ENCODE peak calls at places on chromosomes 2 and 18, in ten cellular contexts. One of them, this sample, is unnamed.
A peak's percentile ranks its signal among the peaks of the same experiment; 100 is the strongest.

GRCh38 chr2:3041246-3041645 is 336.4 kb downstream of the EIPR1 start:
- DNase-seq in CD8-positive, alpha-beta memory T cell: no peak
- DNase-seq in stimulated activated CD8-positive, alpha-beta memory T cell treated with anti-CD3 and anti-CD28 coated beads, Interleukin-7, amount 100 ng/mL, for 4 hours: no peak
- DNase-seq in D341Med: no peak
- DNase-seq in AG09309: no peak
- DNase-seq in NCI-H2029: no peak
- DNase-seq in ovary: no peak
- DNase-seq in sigmoid colon: no peak
- DNase-seq in IMR-90: no peak
- DNase-seq in progenitor cell of endocrine pancreas: no peak
- DNase-seq in this sample: no peak

GRCh38 chr2:99819766-99820165 is 322.6 kb downstream of the AFF3 start:
- DNase-seq in CD8-positive, alpha-beta memory T cell: no peak
- DNase-seq in stimulated activated CD8-positive, alpha-beta memory T cell treated with anti-CD3 and anti-CD28 coated beads, Interleukin-7, amount 100 ng/mL, for 4 hours: no peak
- DNase-seq in D341Med: no peak
- DNase-seq in AG09309: no peak
- DNase-seq in NCI-H2029: no peak
- DNase-seq in ovary: no peak
- DNase-seq in sigmoid colon: no peak
- DNase-seq in IMR-90: no peak
- DNase-seq in progenitor cell of endocrine pancreas: no peak
- DNase-seq in this sample: no peak

GRCh38 chr18:21904856-21905255 is 164.3 kb downstream of the MIB1 start:
- DNase-seq in CD8-positive, alpha-beta memory T cell: no peak
- DNase-seq in stimulated activated CD8-positive, alpha-beta memory T cell treated with anti-CD3 and anti-CD28 coated beads, Interleukin-7, amount 100 ng/mL, for 4 hours: no peak
- DNase-seq in D341Med: no peak
- DNase-seq in AG09309: no peak
- DNase-seq in NCI-H2029: no peak
- DNase-seq in ovary: peak; percentile 70
- DNase-seq in sigmoid colon: no peak
- DNase-seq in IMR-90: no peak
- DNase-seq in progenitor cell of endocrine pancreas: no peak
- DNase-seq in this sample: no peak

GRCh38 chr2:1975060-1975459 is 230.7 kb upstream of the PXDN start:
- DNase-seq in CD8-positive, alpha-beta memory T cell: no peak
- DNase-seq in stimulated activated CD8-positive, alpha-beta memory T cell treated with anti-CD3 and anti-CD28 coated beads, Interleukin-7, amount 100 ng/mL, for 4 hours: no peak
- DNase-seq in D341Med: no peak
- DNase-seq in AG09309: no peak
- DNase-seq in NCI-H2029: no peak
- DNase-seq in ovary: no peak
- DNase-seq in sigmoid colon: peak; percentile 46
- DNase-seq in IMR-90: no peak
- DNase-seq in progenitor cell of endocrine pancreas: no peak
- DNase-seq in this sample: no peak

GRCh38 chr2:107801498-107801897 is 25.2 kb upstream of the RGPD4 start:
- DNase-seq in CD8-positive, alpha-beta memory T cell: no peak
- DNase-seq in stimulated activated CD8-positive, alpha-beta memory T cell treated with anti-CD3 and anti-CD28 coated beads, Interleukin-7, amount 100 ng/mL, for 4 hours: no peak
- DNase-seq in D341Med: peak; percentile 37
- DNase-seq in AG09309: no peak
- DNase-seq in NCI-H2029: no peak
- DNase-seq in ovary: no peak
- DNase-seq in sigmoid colon: no peak
- DNase-seq in IMR-90: no peak
- DNase-seq in progenitor cell of endocrine pancreas: no peak
- DNase-seq in this sample: no peak

GRCh38 chr2:109644571-109645275 is 30.6 kb downstream of the SOWAHC start:
- DNase-seq in CD8-positive, alpha-beta memory T cell: no peak
- DNase-seq in stimulated activated CD8-positive, alpha-beta memory T cell treated with anti-CD3 and anti-CD28 coated beads, Interleukin-7, amount 100 ng/mL, for 4 hours: no peak
- DNase-seq in D341Med: no peak
- DNase-seq in AG09309: no peak
- DNase-seq in NCI-H2029: peak; percentile 57
- DNase-seq in ovary: no peak
- DNase-seq in sigmoid colon: no peak
- DNase-seq in IMR-90: no peak
- DNase-seq in progenitor cell of endocrine pancreas: peak; percentile 17
- DNase-seq in this sample: no peak

GRCh38 chr2:120667981-120668380 is 67.7 kb upstream of the GLI2 start:
- DNase-seq in CD8-positive, alpha-beta memory T cell: no peak
- DNase-seq in stimulated activated CD8-positive, alpha-beta memory T cell treated with anti-CD3 and anti-CD28 coated beads, Interleukin-7, amount 100 ng/mL, for 4 hours: no peak
- DNase-seq in D341Med: no peak
- DNase-seq in AG09309: no peak
- DNase-seq in NCI-H2029: no peak
- DNase-seq in ovary: no peak
- DNase-seq in sigmoid colon: peak; percentile 18
- DNase-seq in IMR-90: no peak
- DNase-seq in progenitor cell of endocrine pancreas: no peak
- DNase-seq in this sample: no peak

GRCh38 chr2:209771474-209772292 is at the start of gene UNC80:
- DNase-seq in CD8-positive, alpha-beta memory T cell: no peak
- DNase-seq in stimulated activated CD8-positive, alpha-beta memory T cell treated with anti-CD3 and anti-CD28 coated beads, Interleukin-7, amount 100 ng/mL, for 4 hours: no peak
- DNase-seq in D341Med: peak; percentile 76
- DNase-seq in AG09309: no peak
- DNase-seq in NCI-H2029: peak; percentile 41
- DNase-seq in ovary: peak; percentile 89
- DNase-seq in sigmoid colon: peak; percentile 64
- DNase-seq in IMR-90: peak; percentile 36
- DNase-seq in progenitor cell of endocrine pancreas: peak; percentile 93
- DNase-seq in this sample: no peak

GRCh38 chr2:12314119-12314735 is 402.5 kb upstream of the TRIB2 start:
- DNase-seq in CD8-positive, alpha-beta memory T cell: no peak
- DNase-seq in stimulated activated CD8-positive, alpha-beta memory T cell treated with anti-CD3 and anti-CD28 coated beads, Interleukin-7, amount 100 ng/mL, for 4 hours: no peak
- DNase-seq in D341Med: no peak
- DNase-seq in AG09309: no peak
- DNase-seq in NCI-H2029: no peak
- DNase-seq in ovary: no peak
- DNase-seq in sigmoid colon: no peak
- DNase-seq in IMR-90: no peak
- DNase-seq in progenitor cell of endocrine pancreas: no peak
- DNase-seq in this sample: no peak

This sample was measured in activated effector memory CD4-positive, alpha-beta T cell treated with Interleukin-2 at 50 U/mL for 16 hours.